ENCODE peak calls at places on chromosomes 7 and 10, in ten cellular contexts. F, H, K, G, L, A, D, Z, C and X are unnamed samples.

GRCh38 chr7:78226059-78226658 is 427.6 kb downstream of the PHTF2 start:
- DNase-seq in F (peak; percentile 64), H (no peak), K (peak; percentile 55), G (peak; percentile 47), L (no peak), A (peak; percentile 8), D (peak; percentile 60), Z (peak; percentile 13), C (peak; percentile 53), X (peak; percentile 33)

GRCh38 chr7:123024989-123025758 is 29.7 kb upstream of the TAS2R16 start:
- DNase-seq in F (no peak), H (no peak), K (no peak), G (no peak), L (peak; percentile 61), A (peak; percentile 86), D (peak; percentile 94), Z (no peak), C (peak; percentile 2), X (no peak)

GRCh38 chr7:150983893-150984368 is 5.8 kb upstream of the KCNH2 start:
- DNase-seq in F (no peak), H (no peak), K (no peak), G (no peak), L (peak; percentile 16), A (peak; percentile 32), D (peak; percentile 39), Z (no peak), C (no peak), X (no peak)

GRCh38 chr7:149773446-149774236 is at the start of gene ZNF467:
- DNase-seq in F (peak; percentile 65), H (peak; percentile 56), K (peak; percentile 61), G (no peak), L (no peak), A (peak; percentile 69), D (no peak), Z (no peak), C (no peak), X (no peak)

GRCh38 chr10:58919927-58920654 is 256.4 kb upstream of the PHYHIPL start:
- DNase-seq in F (no peak), H (no peak), K (peak; percentile 81), G (peak; percentile 27), L (peak; percentile 89), A (peak; percentile 54), D (peak; percentile 91), Z (peak; percentile 76), C (peak; percentile 79), X (no peak)

GRCh38 chr10:132133449-132134291 is 53.1 kb upstream of the DPYSL4 start:
- DNase-seq in F (no peak), H (no peak), K (no peak), G (no peak), L (no peak), A (no peak), D (no peak), Z (no peak), C (no peak), X (no peak)

GRCh38 chr7:133240302-133240701 is 12.6 kb upstream of the EXOC4 start:
- DNase-seq in F (no peak), H (no peak), K (no peak), G (no peak), L (no peak), A (no peak), D (no peak), Z (no peak), C (no peak), X (no peak)

GRCh38 chr7:14698239-14698638 is 204.3 kb downstream of the DGKB start:
- DNase-seq in F (no peak), H (no peak), K (no peak), G (peak; percentile 5), L (no peak), A (no peak), D (peak; percentile 36), Z (no peak), C (peak; percentile 6), X (no peak)

GRCh38 chr10:132390455-132391371 is 6.3 kb upstream of the PWWP2B start:
- DNase-seq in F (no peak), H (no peak), K (no peak), G (no peak), L (no peak), A (no peak), D (no peak), Z (no peak), C (no peak), X (no peak)

GRCh38 chr7:40714338-40715052 is 579.7 kb downstream of the SUGCT start:
- DNase-seq in F (no peak), H (no peak), K (no peak), G (no peak), L (no peak), A (no peak), D (no peak), Z (no peak), C (peak; percentile 17), X (no peak)

GRCh38 chr7:51300762-51301674 is 15.6 kb downstream of the COBL start:
- DNase-seq in F (no peak), H (no peak), K (no peak), G (no peak), L (no peak), A (no peak), D (no peak), Z (no peak), C (no peak), X (no peak)

GRCh38 chr7:3292694-3293093 is 8.4 kb upstream of the SDK1 start:
- DNase-seq in F (no peak), H (no peak), K (no peak), G (no peak), L (no peak), A (no peak), D (no peak), Z (no peak), C (no peak), X (no peak)

GRCh38 chr7:37908221-37908788 is 8.3 kb downstream of the SFRP4 start:
- DNase-seq in F (no peak), H (no peak), K (no peak), G (no peak), L (peak; percentile 99), A (no peak), D (peak; percentile 92), Z (no peak), C (peak; percentile 11), X (no peak)

GRCh38 chr7:139808846-139809442 is 20.1 kb upstream of the TBXAS1 start:
- DNase-seq in F (no peak), H (no peak), K (no peak), G (no peak), L (no peak), A (no peak), D (no peak), Z (no peak), C (no peak), X (no peak)

GRCh38 chr7:50812847-50813475 is 30.3 kb upstream of the GRB10 start:
- DNase-seq in F (peak; percentile 50), H (no peak), K (no peak), G (no peak), L (peak; percentile 79), A (peak; percentile 71), D (peak; percentile 93), Z (peak; percentile 87), C (peak; percentile 89), X (no peak)

GRCh38 chr7:153091477-153091876 is 331.9 kb downstream of the ACTR3B start:
- DNase-seq in F (no peak), H (no peak), K (no peak), G (no peak), L (no peak), A (no peak), D (no peak), Z (no peak), C (no peak), X (no peak)

GRCh38 chr7:23680417-23681405 is 712 bp downstream of the FAM221A start:
- DNase-seq in F (peak; percentile 72), H (peak; percentile 28), K (peak; percentile 63), G (peak; percentile 46), L (peak; percentile 36), A (peak; percentile 63), D (peak; percentile 50), Z (peak; percentile 17), C (peak; percentile 54), X (peak; percentile 80)

GRCh38 chr10:34507217-34507616 is 307.9 kb downstream of the PARD3 start:
- DNase-seq in F (no peak), H (no peak), K (peak; percentile 74), G (peak; percentile 2), L (no peak), A (no peak), D (no peak), Z (no peak), C (no peak), X (no peak)

GRCh38 chr10:35322636-35323035 is 13.7 kb upstream of the CCNY start:
- DNase-seq in F (no peak), H (no peak), K (no peak), G (no peak), L (no peak), A (no peak), D (no peak), Z (no peak), C (no peak), X (no peak)

GRCh38 chr7:152202056-152202455 is 176.6 kb downstream of the GALNT11 start:
- DNase-seq in F (no peak), H (no peak), K (no peak), G (no peak), L (peak; percentile 63), A (peak; percentile 70), D (peak; percentile 57), Z (no peak), C (peak; percentile 64), X (no peak)

GRCh38 chr7:44561962-44562621 is 11.6 kb downstream of the DDX56 start:
- DNase-seq in F (no peak), H (no peak), K (no peak), G (no peak), L (peak; percentile 39), A (peak; percentile 73), D (peak; percentile 69), Z (peak; percentile 83), C (peak; percentile 74), X (no peak)

GRCh38 chr10:44965651-44966097 is 6.1 kb downstream of the RASSF4 start:
- DNase-seq in F (no peak), H (no peak), K (no peak), G (peak; percentile 66), L (no peak), A (no peak), D (no peak), Z (no peak), C (no peak), X (no peak)

GRCh38 chr7:154287370-154287769 is 235.2 kb downstream of the DPP6 start:
- DNase-seq in F (peak; percentile 17), H (no peak), K (no peak), G (no peak), L (no peak), A (no peak), D (no peak), Z (no peak), C (no peak), X (no peak)

GRCh38 chr10:93436577-93436976 is 45.6 kb downstream of the MYOF start:
- DNase-seq in F (no peak), H (no peak), K (no peak), G (no peak), L (peak; percentile 99), A (peak; percentile 91), D (peak; percentile 99), Z (peak; percentile 38), C (peak; percentile 94), X (no peak)

GRCh38 chr10:115711306-115711705 is 561.7 kb downstream of the GFRA1 start:
- DNase-seq in F (no peak), H (no peak), K (no peak), G (no peak), L (no peak), A (no peak), D (no peak), Z (no peak), C (no peak), X (no peak)